ENCODE peak calls at places on chromosomes 4 and X, in ten cellular contexts. I is heart left ventricle, U is lower leg skin, W is transverse colon, B is HCT116, Z is ovary, O is spleen, M is NB4, P is adrenal gland, E is uterus. S is an unnamed sample.

GRCh38 chr4:158722917-158723793 is at the start of gene PPID:
- DNase-seq in B (peak; percentile 78), M (peak; percentile 89), Z (peak; percentile 84), E (peak; percentile 82), P (peak; percentile 84), O (peak; percentile 96), U (peak; percentile 96), W (peak; percentile 90), I (peak; percentile 89), S (peak; percentile 91)

GRCh38 chr4:117324851-117325491 is 239.6 kb upstream of the TRAM1L1 start:
- DNase-seq in O (no peak), P (no peak), Z (no peak), I (no peak), E (no peak), U (no peak), M (peak; percentile 6), W (no peak), B (peak; percentile 49), S (no peak)

GRCh38 chr4:185524888-185525863 is 10.1 kb downstream of the PDLIM3 start:
- DNase-seq in M (no peak), P (no peak), I (no peak), B (no peak), U (no peak), W (no peak), O (no peak), E (no peak), Z (no peak), S (no peak)

GRCh38 chr4:92182736-92183407 is 120.9 kb upstream of the GRID2 start:
- DNase-seq in E (no peak), I (no peak), W (no peak), M (no peak), B (no peak), O (peak; percentile 64), P (no peak), Z (no peak), U (no peak), S (no peak)

GRCh38 chr4:128727658-128728057 is 81.8 kb upstream of the JADE1 start:
- DNase-seq in W (no peak), I (no peak), B (no peak), U (no peak), Z (no peak), M (no peak), O (no peak), E (no peak), P (no peak), S (no peak)

GRCh38 chr4:187393546-187394344 is 601.8 kb upstream of the ZFP42 start:
- DNase-seq in P (no peak), M (no peak), O (no peak), Z (no peak), E (no peak), B (no peak), I (no peak), W (no peak), U (no peak), S (no peak)

GRCh38 chr4:57104706-57105560 is 5.3 kb downstream of the IGFBP7 start:
- DNase-seq in M (no peak), W (no peak), B (no peak), Z (no peak), I (no peak), U (no peak), O (no peak), P (no peak), E (no peak), S (no peak)

GRCh38 chrX:151543706-151544105 is 19.8 kb upstream of the PASD1 start:
- DNase-seq in U (no peak), M (no peak), E (no peak), P (no peak), O (no peak), I (no peak), W (no peak), B (no peak), Z (no peak), S (peak; percentile 13)

GRCh38 chr4:180999217-180999616 is 1244.0 kb upstream of the TENM3 start:
- DNase-seq in B (no peak), M (no peak), W (no peak), I (no peak), O (no peak), Z (no peak), P (no peak), U (no peak), E (no peak), S (no peak)

GRCh38 chrX:119693032-119693995 is at the start of gene SEPTIN6:
- DNase-seq in P (peak; percentile 82), O (peak; percentile 95), B (peak; percentile 51), I (peak; percentile 74), Z (peak; percentile 58), U (peak; percentile 94), E (peak; percentile 64), M (peak; percentile 92), W (peak; percentile 82), S (peak; percentile 84)

GRCh38 chrX:154840856-154841255 is 6.4 kb upstream of the SMIM9 start:
- DNase-seq in M (peak; percentile 71), B (peak; percentile 22), Z (no peak), I (no peak), O (no peak), P (no peak), E (no peak), W (no peak), U (no peak), S (peak; percentile 78)

GRCh38 chr4:97627785-97628184 is 515.5 kb downstream of the STPG2 start:
- DNase-seq in M (no peak), E (no peak), P (no peak), Z (no peak), W (no peak), B (no peak), U (no peak), O (no peak), I (no peak), S (no peak)

GRCh38 chr4:84683065-84683464 is 100.1 kb downstream of the CDS1 start:
- DNase-seq in Z (no peak), P (no peak), W (no peak), M (no peak), U (no peak), B (no peak), E (no peak), O (no peak), I (no peak), S (no peak)

GRCh38 chr4:117154251-117154650 is 68.9 kb upstream of the TRAM1L1 start:
- DNase-seq in E (no peak), B (no peak), I (no peak), P (no peak), Z (no peak), W (no peak), M (no peak), O (no peak), U (no peak), S (no peak)

DNA sequence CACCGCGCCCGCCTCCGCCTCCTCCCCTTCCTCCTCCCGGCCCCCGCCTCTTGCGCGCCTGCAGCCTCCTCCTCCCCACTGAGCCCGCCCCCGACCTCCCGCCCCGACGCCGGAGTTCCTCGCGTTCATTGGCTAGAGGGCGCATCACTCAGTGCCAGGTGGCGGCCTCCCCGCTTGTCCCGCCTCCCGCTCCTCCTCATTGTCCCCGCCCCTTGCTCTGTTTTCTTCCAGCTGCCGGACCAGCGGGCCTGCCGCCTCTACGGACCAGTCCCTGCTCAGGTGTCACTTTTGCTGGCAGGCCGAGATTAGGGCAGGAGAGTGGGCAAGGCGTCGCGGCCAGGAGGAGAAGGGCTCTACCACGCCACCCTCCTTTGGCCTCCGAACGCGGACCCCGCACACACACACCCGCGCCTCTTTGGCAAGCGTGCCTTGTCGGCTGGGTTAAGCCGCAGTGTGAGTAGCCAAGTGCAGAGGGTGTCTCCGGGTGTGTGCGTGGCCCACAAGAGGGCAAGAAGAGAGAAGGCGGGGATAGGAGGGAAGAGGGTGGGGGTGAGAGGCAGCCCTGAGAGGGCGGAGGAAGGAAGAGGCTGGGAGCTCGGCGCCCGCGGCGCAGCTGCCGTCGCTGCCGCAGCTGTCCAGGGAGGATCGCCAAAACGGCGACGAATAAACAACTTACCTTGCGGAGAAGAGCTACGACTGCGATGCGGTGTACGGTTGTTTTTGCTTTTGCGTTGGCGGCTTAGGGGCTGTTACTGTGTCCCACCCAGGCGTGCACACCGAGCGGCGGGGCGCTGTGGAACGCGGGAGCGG is 436 bp upstream of the PPP3CA start:
- DNase-seq in O (peak; percentile 100), E (peak; percentile 100), I (peak; percentile 99), M (peak; percentile 96), B (peak; percentile 92), P (peak; percentile 99), W (peak; percentile 100), Z (peak; percentile 100), U (peak; percentile 100), S (peak; percentile 99)
- TF ChIP-seq POLR2A in O (peak; percentile 61), E (peak; percentile 64), I (peak; percentile 59), M (peak; percentile 50), B (peak; percentile 56), P (peak; percentile 89), W (peak; percentile 98), Z (peak; percentile 72), U (no peak), S (peak; percentile 91)

GRCh38 chr4:1520145-1520661 is 114.0 kb upstream of the NKX1-1 start:
- DNase-seq in U (no peak), W (no peak), M (no peak), I (peak; percentile 38), B (no peak), E (no peak), P (no peak), Z (no peak), O (peak; percentile 70), S (no peak)
- TF ChIP-seq POLR2A in U (no peak), W (no peak), M (no peak), I (no peak), B (no peak), E (no peak), P (no peak), Z (no peak), O (no peak), S (no peak)

DNA sequence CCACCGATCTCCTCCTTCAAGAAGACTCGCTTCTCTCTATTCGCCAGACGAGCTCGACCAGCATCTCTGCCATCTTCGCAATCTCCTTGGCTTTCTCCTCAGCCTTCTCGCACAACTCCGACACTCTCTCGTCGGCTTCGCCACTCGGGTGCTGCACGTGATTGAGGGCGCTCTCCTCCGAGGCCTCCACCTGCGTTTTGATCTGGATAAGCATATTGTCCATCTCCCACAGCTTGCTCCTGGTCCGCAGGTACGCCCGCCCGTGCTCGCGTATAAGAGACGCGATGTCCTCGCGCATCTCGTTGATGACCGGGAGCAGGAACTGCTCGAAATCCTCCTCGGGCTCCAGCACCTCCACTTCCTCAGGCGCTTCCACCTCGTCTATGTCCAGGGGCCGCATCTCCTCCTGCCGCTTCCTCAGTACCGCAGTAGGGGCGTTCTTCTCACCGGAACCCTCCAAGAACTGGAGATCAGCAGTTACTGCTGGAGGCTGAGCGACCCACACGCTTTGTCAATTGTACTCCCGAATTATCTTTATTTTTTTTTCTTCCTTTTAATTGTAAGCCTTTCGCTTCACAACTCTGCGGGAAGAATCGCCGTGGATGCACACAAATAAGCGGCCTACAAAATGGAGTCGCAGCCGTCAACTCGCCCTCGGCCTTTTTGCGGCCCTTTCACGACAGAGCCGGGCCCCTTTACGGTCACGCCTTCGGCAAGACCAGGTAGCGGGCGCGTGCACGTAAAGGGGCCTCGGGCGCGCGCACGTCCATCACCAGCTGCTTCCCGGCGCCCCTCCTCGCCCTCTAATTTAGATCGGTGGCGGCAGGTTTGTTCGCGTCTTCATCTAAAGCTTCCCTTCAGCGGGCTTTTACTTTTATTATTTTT is at the start of gene MRFAP1L1:
- DNase-seq in U (peak; percentile 99), B (peak; percentile 95), M (peak; percentile 100), Z (peak; percentile 97), P (peak; percentile 97), W (peak; percentile 97), I (peak; percentile 97), E (peak; percentile 97), O (peak; percentile 98), S (peak; percentile 98)
- TF ChIP-seq POLR2A in U (no peak), B (peak; percentile 81), M (peak; percentile 88), Z (peak; percentile 51), P (peak; percentile 45), W (peak; percentile 44), I (peak; percentile 43), E (no peak), O (peak; percentile 5), S (peak; percentile 80)

GRCh38 chrX:18931972-18932371 is 51.9 kb downstream of the PHKA2 start:
- DNase-seq in P (peak; percentile 24), Z (no peak), W (no peak), I (no peak), O (no peak), U (no peak), B (no peak), E (no peak), M (peak; percentile 45), S (peak; percentile 28)
- TF ChIP-seq POLR2A in P (no peak), Z (no peak), W (no peak), I (no peak), O (no peak), U (no peak), B (no peak), E (no peak), M (no peak), S (no peak)